ENCODE peak calls at places on chromosomes 6 and 20, in five cellular contexts. R is A549, P is GM12878, O is HepG2, T is GM23338. K is an unnamed sample.

GRCh38 chr6:142013875-142014495 is 118.7 kb upstream of the GJE1 start:
- DNase-seq in R (peak), P (no peak), O (no peak), T (no peak), K (no peak)

GRCh38 chr20:11807070-11807741 is 110.5 kb upstream of the BTBD3 start:
- DNase-seq in O (no peak), R (peak), T (no peak), P (no peak), K (no peak)

GRCh38 chr6:21845018-21845417 is 251.5 kb downstream of the SOX4 start:
- DNase-seq in P (no peak), R (no peak), T (no peak), O (no peak), K (peak)

GRCh38 chr6:18207438-18207837 is 52.2 kb downstream of the KDM1B start:
- DNase-seq in R (no peak), O (no peak), T (no peak), P (no peak), K (no peak)

GRCh38 chr20:35511814-35512420 is 17.5 kb downstream of the C20orf173 start:
- DNase-seq in R (peak), T (peak), P (no peak), O (peak), K (no peak)

GRCh38 chr6:150322452-150322851 is 46.4 kb upstream of the IYD start:
- DNase-seq in R (no peak), O (no peak), T (no peak), P (no peak), K (no peak)

GRCh38 chr6:121823437-121823851 is 388.0 kb downstream of the GJA1 start:
- DNase-seq in T (peak), P (no peak), O (no peak), R (peak), K (no peak)

GRCh38 chr6:68400396-68400795 is 234.7 kb upstream of the ADGRB3 start:
- DNase-seq in R (peak), T (peak), O (no peak), P (no peak), K (no peak)

GRCh38 chr6:19860235-19860877 is 23.2 kb downstream of the ID4 start:
- DNase-seq in O (no peak), R (no peak), P (no peak), T (no peak), K (no peak)

GRCh38 chr6:26020983-26021349 is 58.4 kb downstream of the TRIM38 start:
- DNase-seq in R (peak), P (no peak), O (no peak), T (no peak), K (no peak)

GRCh38 chr6:38047562-38047961 is 228.0 kb downstream of the ZFAND3 start:
- DNase-seq in O (no peak), P (no peak), T (no peak), R (no peak), K (no peak)

GRCh38 chr6:1552296-1552761 is 57.4 kb upstream of the FOXC1 start:
- DNase-seq in P (no peak), R (peak), O (peak), T (peak), K (peak)

GRCh38 chr6:121222656-121223055 is 111.6 kb downstream of the TBC1D32 start:
- DNase-seq in R (peak), T (peak), P (no peak), O (no peak), K (no peak)

GRCh38 chr6:32086661-32087573 is 22.2 kb downstream of the TNXB start:
- DNase-seq in R (no peak), O (peak), P (peak), T (peak), K (no peak)

GRCh38 chr20:14616003-14616402 is 278.6 kb upstream of the FLRT3 start:
- DNase-seq in O (no peak), P (no peak), R (no peak), T (no peak), K (no peak)

GRCh38 chr6:129519750-129520149 is 190.2 kb downstream of the ARHGAP18 start:
- DNase-seq in R (no peak), T (no peak), P (no peak), O (no peak), K (no peak)

GRCh38 chr20:62337558-62338293 is 29.4 kb downstream of the LAMA5 start:
- DNase-seq in O (no peak), P (peak), R (no peak), T (no peak), K (no peak)

GRCh38 chr6:33927112-33927511 is 123.3 kb upstream of the MLN start:
- DNase-seq in P (no peak), O (no peak), R (no peak), T (peak), K (no peak)

GRCh38 chr20:31721408-31722332 is 998 bp downstream of the BCL2L1 start:
- DNase-seq in P (no peak), R (no peak), T (peak), O (no peak), K (no peak)

GRCh38 chr6:36908758-36909157 is 23.0 kb downstream of the C6orf89 start:
- DNase-seq in R (no peak), O (no peak), P (no peak), T (peak), K (peak)

GRCh38 chr6:107716688-107717089 is 107.4 kb downstream of the SCML4 start:
- DNase-seq in T (peak), O (no peak), P (peak), R (peak), K (peak)

GRCh38 chr6:26363882-26364825 is 844 bp upstream of the BTN3A2 start:
- DNase-seq in O (no peak), T (no peak), P (peak), R (no peak), K (no peak)

GRCh38 chr6:85354761-85355618 is 94.9 kb upstream of the NT5E start:
- DNase-seq in P (peak), R (peak), O (peak), T (peak), K (peak)

GRCh38 chr6:88244721-88245120 is 78.6 kb upstream of the CNR1 start:
- DNase-seq in O (no peak), R (no peak), P (no peak), T (no peak), K (no peak)

GRCh38 chr6:169997187-169997929 is 245.9 kb downstream of the ERMARD start:
- DNase-seq in R (no peak), O (no peak), P (no peak), T (no peak), K (no peak)

GRCh38 chr20:53736757-53737403 is 143.2 kb upstream of the ZNF217 start:
- DNase-seq in T (peak), O (no peak), R (no peak), P (peak), K (no peak)

GRCh38 chr6:137799950-137800568 is 67.0 kb upstream of the TNFAIP3 start:
- DNase-seq in R (peak), T (peak), O (peak), P (no peak), K (peak)

GRCh38 chr20:23350855-23351838 is 556 bp downstream of the NXT1 start:
- DNase-seq in O (peak), T (peak), P (no peak), R (peak), K (peak)

GRCh38 chr6:139474145-139475108 is 100.0 kb upstream of the CITED2 start:
- DNase-seq in T (peak), O (no peak), P (no peak), R (no peak), K (peak)

GRCh38 chr6:7631466-7631865 is 41.5 kb downstream of the SNRNP48 start:
- DNase-seq in O (no peak), R (no peak), P (no peak), T (no peak), K (no peak)

GRCh38 chr6:7630792-7631191 is 40.8 kb downstream of the SNRNP48 start:
- DNase-seq in P (no peak), R (no peak), T (peak), O (no peak), K (peak)

GRCh38 chr6:7629321-7629720 is 39.3 kb downstream of the SNRNP48 start:
- DNase-seq in O (no peak), P (no peak), R (no peak), T (no peak), K (no peak)

GRCh38 chr6:7628479-7628878 is 38.5 kb downstream of the SNRNP48 start:
- DNase-seq in T (no peak), R (no peak), O (no peak), P (no peak), K (no peak)

GRCh38 chr6:7628915-7629314 is 38.9 kb downstream of the SNRNP48 start:
- DNase-seq in T (no peak), O (no peak), P (no peak), R (no peak), K (no peak)
- TF ChIP-seq JUNB in T (no peak), O (no peak), P (no peak), R (no peak), K (no peak)

GRCh38 chr6:165676435-165677068 is 13.5 kb upstream of the PDE10A start:
- DNase-seq in T (no peak), R (no peak), O (no peak), P (no peak), K (no peak)
- TF ChIP-seq CTCF in T (peak), R (no peak), O (peak), P (no peak), K (peak)

DNA sequence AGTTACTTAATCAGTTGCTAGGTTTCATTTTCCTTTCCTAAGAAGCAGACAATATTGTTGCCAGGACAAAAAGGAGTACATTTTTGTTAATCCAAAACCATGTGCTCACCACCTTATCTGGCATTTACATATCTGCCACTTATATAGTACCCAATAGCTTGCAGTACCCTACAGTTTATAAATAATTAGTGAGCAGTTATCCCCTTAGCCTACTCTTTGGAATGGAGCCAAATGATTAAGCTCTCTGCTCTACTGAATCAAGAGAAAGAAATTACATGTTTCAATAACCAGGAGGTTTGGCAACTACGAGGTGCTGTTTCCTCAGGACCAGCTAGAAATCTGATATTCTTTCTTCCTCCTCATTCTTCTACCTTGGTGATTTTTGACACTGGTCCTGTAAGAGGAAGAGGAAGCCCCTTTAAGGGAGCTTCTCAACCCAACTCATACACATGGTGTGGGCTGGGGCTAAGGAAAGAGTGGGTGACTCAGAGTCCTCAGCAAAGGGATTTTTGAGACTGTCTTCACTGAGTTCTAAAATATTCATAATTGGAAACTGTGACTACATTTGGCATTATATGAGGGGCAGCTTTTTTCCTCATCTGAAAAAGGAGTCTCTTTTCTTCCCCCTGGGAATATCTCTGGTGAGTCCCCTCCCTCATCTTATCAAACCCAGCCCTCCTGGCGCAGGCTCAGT is 1.5 kb downstream of the ZNFX1 start:
- DNase-seq in O (no peak), R (no peak), P (no peak), T (no peak), K (peak)
- TF ChIP-seq JUNB in O (no peak), R (no peak), P (no peak), T (no peak), K (no peak)

GRCh38 chr6:115545410-115545986 is 515.2 kb downstream of the FRK start:
- DNase-seq in P (no peak), R (peak), T (peak), O (peak), K (no peak)
- TF ChIP-seq CTCF in P (no peak), R (peak), T (peak), O (peak), K (no peak)

DNA sequence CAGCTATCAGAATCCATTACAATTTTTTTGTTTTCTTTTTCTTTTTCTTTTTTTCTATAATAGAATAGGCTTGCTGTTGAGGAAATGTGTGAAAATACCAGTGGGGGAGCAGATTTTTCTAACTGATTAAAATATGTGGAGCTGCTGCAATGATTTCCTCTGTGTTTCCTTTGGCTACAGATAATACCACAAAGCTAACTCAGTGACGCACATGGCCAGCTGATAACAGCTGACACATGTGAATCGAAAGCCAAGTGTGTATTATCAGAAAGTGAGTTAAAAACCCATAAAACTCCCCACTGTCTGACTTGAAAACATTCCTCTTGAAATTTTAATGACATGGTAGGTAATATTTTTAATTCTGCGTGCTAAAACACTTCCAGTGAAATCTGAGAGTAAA is 70.8 kb upstream of the AHI1 start:
- DNase-seq in P (peak), T (no peak), O (no peak), R (no peak), K (no peak)
- TF ChIP-seq JUNB in P (no peak), T (no peak), O (no peak), R (no peak), K (no peak)

GRCh38 chr6:157221049-157221816 is 102.1 kb downstream of the TMEM242 start:
- DNase-seq in T (peak), R (peak), O (peak), P (peak), K (peak)
- TF ChIP-seq CTCF in T (no peak), R (no peak), O (peak), P (no peak), K (no peak)

GRCh38 chr6:101509556-101509955 is 116.0 kb downstream of the GRIK2 start:
- DNase-seq in T (no peak), R (peak), P (no peak), O (no peak), K (no peak)
- TF ChIP-seq JUNB in T (no peak), R (no peak), P (no peak), O (no peak), K (no peak)

DNA sequence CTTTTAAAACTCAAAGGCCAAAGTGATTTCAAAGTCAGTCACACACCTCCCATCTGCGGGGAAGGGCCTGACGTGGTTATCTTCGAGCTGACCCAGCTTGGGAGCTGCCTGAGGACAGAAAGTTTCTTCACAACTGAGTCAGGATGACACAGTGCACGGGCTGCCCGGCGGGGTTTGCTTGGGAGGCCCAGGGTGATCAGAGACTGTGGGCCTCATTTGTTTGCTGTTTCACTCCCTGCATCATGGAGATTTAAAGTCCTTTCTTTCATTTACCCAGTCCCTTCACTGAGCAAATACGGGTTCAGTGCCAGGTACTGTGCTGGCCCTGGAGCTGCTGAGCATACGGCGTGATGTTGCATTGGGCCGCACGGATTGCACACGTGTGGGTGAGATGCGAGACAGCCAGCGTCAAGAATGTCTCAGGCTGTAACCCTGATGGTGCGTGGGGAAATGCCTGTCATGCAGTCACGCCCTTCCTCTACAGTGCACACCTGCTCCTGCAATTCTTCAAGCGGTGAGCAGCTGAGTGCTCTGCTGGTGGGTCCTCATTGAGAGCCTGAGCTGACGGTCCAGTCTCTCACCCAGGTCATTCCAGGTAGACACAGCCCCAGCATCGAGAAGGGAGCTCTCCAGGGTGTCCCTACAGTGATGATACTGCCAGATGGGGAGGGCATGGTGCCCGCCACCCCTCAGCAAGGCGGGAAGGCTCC is 82.7 kb upstream of the PMEPA1 start:
- DNase-seq in T (no peak), P (no peak), R (no peak), O (no peak), K (no peak)
- TF ChIP-seq CTCF in T (no peak), P (no peak), R (no peak), O (no peak), K (no peak)

DNA sequence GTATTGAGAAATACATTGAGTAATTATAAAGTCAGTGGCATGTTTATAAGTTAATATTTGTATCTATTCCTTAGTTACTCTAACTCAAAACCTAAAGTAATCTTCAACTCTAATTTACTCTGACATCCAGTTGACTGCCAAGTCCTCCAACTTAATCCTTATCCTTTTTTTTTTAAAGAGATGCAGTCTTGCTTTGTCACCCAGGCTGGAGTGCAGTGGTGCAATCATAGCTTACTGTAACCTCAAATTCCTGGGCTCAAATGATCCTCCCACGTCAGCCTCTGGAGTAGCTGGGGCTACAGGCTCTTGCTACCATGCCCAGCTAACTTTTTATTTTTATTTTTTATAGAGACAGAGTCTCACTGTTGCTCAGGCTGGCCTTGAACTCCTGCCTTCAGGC is 24.4 kb downstream of the PTPN1 start:
- DNase-seq in O (no peak), T (no peak), P (no peak), R (no peak), K (no peak)
- TF ChIP-seq JUNB in O (no peak), T (no peak), P (no peak), R (no peak), K (no peak)

K was measured in K562.